ENCODE peak calls at places on chromosomes 2 and 18, in nine cellular contexts. One of them, this sample, is unnamed.

GRCh38 chr2:101545940-101546339 is 71.0 kb upstream of the RFX8 start:
- DNase-seq in NCI-H1092 treated with DMSO at 0.1 percent for 48 hours: no peak
- DNase-seq in tibial nerve: no peak
- DNase-seq in NCI-H1417: no peak
- DNase-seq in kidney tubule cell: no peak
- DNase-seq in GM12864: no peak
- DNase-seq in SW480: no peak
- DNase-seq in HFF-Myc: no peak
- DNase-seq in GM13977: no peak
- DNase-seq in this sample: no peak

GRCh38 chr2:170770304-170771048 is at the start of gene ERICH2:
- DNase-seq in NCI-H1417: peak
- DNase-seq in SW480: peak
- DNase-seq in GM12864: no peak
- DNase-seq in GM13977: peak
- DNase-seq in HFF-Myc: peak
- DNase-seq in tibial nerve: peak
- DNase-seq in kidney tubule cell: peak
- DNase-seq in NCI-H1092 treated with DMSO at 0.1 percent for 48 hours: peak
- DNase-seq in this sample: peak

GRCh38 chr2:127853667-127854066 is 4.3 kb downstream of the POLR2D start:
- DNase-seq in tibial nerve: no peak
- DNase-seq in SW480: no peak
- DNase-seq in kidney tubule cell: peak
- DNase-seq in HFF-Myc: no peak
- DNase-seq in NCI-H1417: no peak
- DNase-seq in GM12864: no peak
- DNase-seq in NCI-H1092 treated with DMSO at 0.1 percent for 48 hours: no peak
- DNase-seq in GM13977: no peak
- DNase-seq in this sample: no peak

GRCh38 chr2:136439277-136439676 is 321.3 kb upstream of the CXCR4 start:
- DNase-seq in GM12864: no peak
- DNase-seq in kidney tubule cell: no peak
- DNase-seq in SW480: no peak
- DNase-seq in GM13977: no peak
- DNase-seq in NCI-H1092 treated with DMSO at 0.1 percent for 48 hours: no peak
- DNase-seq in HFF-Myc: no peak
- DNase-seq in tibial nerve: no peak
- DNase-seq in NCI-H1417: no peak
- DNase-seq in this sample: no peak

GRCh38 chr2:60719331-60719730 is 36.7 kb upstream of the PAPOLG start:
- DNase-seq in SW480: no peak
- DNase-seq in GM13977: no peak
- DNase-seq in NCI-H1417: no peak
- DNase-seq in kidney tubule cell: no peak
- DNase-seq in GM12864: no peak
- DNase-seq in tibial nerve: no peak
- DNase-seq in NCI-H1092 treated with DMSO at 0.1 percent for 48 hours: no peak
- DNase-seq in HFF-Myc: no peak
- DNase-seq in this sample: no peak

GRCh38 chr18:31931163-31931885 is 11.6 kb downstream of the TRAPPC8 start:
- DNase-seq in GM13977: no peak
- DNase-seq in tibial nerve: no peak
- DNase-seq in kidney tubule cell: peak
- DNase-seq in NCI-H1417: no peak
- DNase-seq in SW480: no peak
- DNase-seq in GM12864: no peak
- DNase-seq in NCI-H1092 treated with DMSO at 0.1 percent for 48 hours: no peak
- DNase-seq in HFF-Myc: no peak
- DNase-seq in this sample: no peak

GRCh38 chr2:52558265-52558664 is 1209.3 kb upstream of the CHAC2 start:
- DNase-seq in GM12864: no peak
- DNase-seq in NCI-H1417: no peak
- DNase-seq in GM13977: no peak
- DNase-seq in NCI-H1092 treated with DMSO at 0.1 percent for 48 hours: no peak
- DNase-seq in SW480: no peak
- DNase-seq in kidney tubule cell: no peak
- DNase-seq in HFF-Myc: no peak
- DNase-seq in tibial nerve: no peak
- DNase-seq in this sample: no peak

GRCh38 chr2:155203187-155203586 is 504.7 kb downstream of the KCNJ3 start:
- DNase-seq in kidney tubule cell: no peak
- DNase-seq in tibial nerve: no peak
- DNase-seq in NCI-H1417: no peak
- DNase-seq in NCI-H1092 treated with DMSO at 0.1 percent for 48 hours: no peak
- DNase-seq in GM13977: no peak
- DNase-seq in HFF-Myc: no peak
- DNase-seq in GM12864: no peak
- DNase-seq in SW480: no peak
- DNase-seq in this sample: no peak

GRCh38 chr2:230160112-230160660 is 59.6 kb downstream of the SP110 start:
- DNase-seq in tibial nerve: no peak
- DNase-seq in GM12864: peak
- DNase-seq in NCI-H1417: peak
- DNase-seq in GM13977: peak
- DNase-seq in NCI-H1092 treated with DMSO at 0.1 percent for 48 hours: peak
- DNase-seq in HFF-Myc: no peak
- DNase-seq in kidney tubule cell: peak
- DNase-seq in SW480: peak
- DNase-seq in this sample: no peak

GRCh38 chr18:40056085-40056484 is 1898.9 kb upstream of the PIK3C3 start:
- DNase-seq in kidney tubule cell: no peak
- DNase-seq in tibial nerve: no peak
- DNase-seq in GM13977: no peak
- DNase-seq in HFF-Myc: no peak
- DNase-seq in SW480: no peak
- DNase-seq in NCI-H1417: no peak
- DNase-seq in NCI-H1092 treated with DMSO at 0.1 percent for 48 hours: peak
- DNase-seq in GM12864: no peak
- DNase-seq in this sample: no peak

GRCh38 chr2:236769981-236770671 is 200.5 kb downstream of the ACKR3 start:
- DNase-seq in NCI-H1092 treated with DMSO at 0.1 percent for 48 hours: no peak
- DNase-seq in GM12864: no peak
- DNase-seq in kidney tubule cell: peak
- DNase-seq in tibial nerve: no peak
- DNase-seq in HFF-Myc: peak
- DNase-seq in GM13977: no peak
- DNase-seq in NCI-H1417: no peak
- DNase-seq in SW480: peak
- DNase-seq in this sample: no peak

GRCh38 chr2:142112648-142113278 is 18.1 kb downstream of the LRP1B start:
- DNase-seq in NCI-H1092 treated with DMSO at 0.1 percent for 48 hours: no peak
- DNase-seq in HFF-Myc: peak
- DNase-seq in GM12864: no peak
- DNase-seq in NCI-H1417: no peak
- DNase-seq in tibial nerve: no peak
- DNase-seq in SW480: no peak
- DNase-seq in GM13977: no peak
- DNase-seq in kidney tubule cell: peak
- DNase-seq in this sample: no peak